ENCODE peak calls at places on chromosomes 6 and 20, in six cellular contexts. M is fibroblast of lung; W is PC-9; C is CD8-positive, alpha-beta T cell; D is A549; X is SK-N-SH. R is an unnamed sample.

GRCh38 chr20:1264727-1265126 is 1.4 kb upstream of the SNPH start:
- DNase-seq in M (no peak), W (no peak), C (no peak), D (no peak), X (no peak), R (no peak)

GRCh38 chr6:570812-571211 is 86.1 kb downstream of the HUS1B start:
- DNase-seq in M (no peak), W (no peak), C (no peak), D (no peak), X (no peak), R (no peak)

GRCh38 chr6:147204843-147205311 is 660 bp downstream of the STXBP5 start:
- DNase-seq in M (no peak), W (peak), C (no peak), D (no peak), X (no peak), R (no peak)

GRCh38 chr6:30490031-30490876 is 945 bp downstream of the HLA-E start:
- DNase-seq in M (peak), W (peak), C (peak), D (no peak), X (peak), R (peak)

GRCh38 chr6:1393641-1394283 is 4.4 kb downstream of the FOXF2 start:
- DNase-seq in M (no peak), W (no peak), C (no peak), D (no peak), X (no peak), R (no peak)

GRCh38 chr6:35731414-35731735 is 5.5 kb upstream of the ARMC12 start:
- DNase-seq in M (peak), W (no peak), C (peak), D (peak), X (peak), R (peak)

GRCh38 chr20:20321917-20322316 is 46.0 kb upstream of the INSM1 start:
- DNase-seq in M (no peak), W (no peak), C (no peak), D (no peak), X (no peak), R (no peak)

GRCh38 chr6:20763311-20763710 is 229.1 kb downstream of the CDKAL1 start:
- DNase-seq in M (no peak), W (no peak), C (no peak), D (no peak), X (no peak), R (no peak)

GRCh38 chr20:57118107-57118769 is 148.2 kb downstream of the BMP7 start:
- DNase-seq in M (no peak), W (no peak), C (no peak), D (no peak), X (no peak), R (no peak)

GRCh38 chr6:18441253-18441979 is 54.3 kb downstream of the RNF144B start:
- DNase-seq in M (no peak), W (no peak), C (no peak), D (no peak), X (no peak), R (no peak)

GRCh38 chr6:70547313-70547712 is 19.4 kb upstream of the SDHAF4 start:
- DNase-seq in M (peak), W (no peak), C (no peak), D (no peak), X (peak), R (no peak)

GRCh38 chr20:40493071-40493470 is 196.0 kb downstream of the MAFB start:
- DNase-seq in M (peak), W (peak), C (no peak), D (no peak), X (no peak), R (no peak)

GRCh38 chr20:19735446-19735845 is 22.6 kb upstream of the RIN2 start:
- DNase-seq in M (peak), W (peak), C (no peak), D (peak), X (peak), R (no peak)

GRCh38 chr6:124028117-124028516 is 224.5 kb downstream of the NKAIN2 start:
- DNase-seq in M (no peak), W (no peak), C (no peak), D (no peak), X (no peak), R (no peak)

GRCh38 chr6:15970517-15970916 is 158.4 kb upstream of the MYLIP start:
- DNase-seq in M (no peak), W (no peak), C (no peak), D (no peak), X (no peak), R (no peak)

GRCh38 chr6:10759312-10759839 is 11.8 kb downstream of the TMEM14B start:
- DNase-seq in M (peak), W (peak), C (no peak), D (peak), X (peak), R (no peak)

GRCh38 chr20:21225215-21225947 is 77.8 kb upstream of the XRN2 start:
- DNase-seq in M (no peak), W (no peak), C (no peak), D (no peak), X (no peak), R (no peak)

GRCh38 chr20:37406010-37406998 is 60.4 kb downstream of the SRC start:
- DNase-seq in M (peak), W (no peak), C (no peak), D (peak), X (peak), R (peak)

GRCh38 chr6:4635666-4636065 is 140.5 kb upstream of the CDYL start:
- DNase-seq in M (no peak), W (no peak), C (no peak), D (no peak), X (no peak), R (no peak)

GRCh38 chr6:88728756-88729155 is 234.7 kb downstream of the RNGTT start:
- DNase-seq in M (no peak), W (no peak), C (no peak), D (no peak), X (no peak), R (no peak)

GRCh38 chr6:158043586-158044524 is 62.2 kb downstream of the SYNJ2 start:
- DNase-seq in M (no peak), W (no peak), C (no peak), D (no peak), X (no peak), R (no peak)

GRCh38 chr6:31270788-31271640 is 878 bp downstream of the HLA-C start:
- DNase-seq in M (peak), W (no peak), C (peak), D (no peak), X (peak), R (no peak)

GRCh38 chr6:149903938-149904611 is 6.2 kb upstream of the RAET1E start:
- DNase-seq in M (no peak), W (no peak), C (no peak), D (no peak), X (no peak), R (no peak)

GRCh38 chr6:111274593-111275217 is 187.4 kb downstream of the SLC16A10 start:
- DNase-seq in M (no peak), W (no peak), C (no peak), D (no peak), X (no peak), R (no peak)

GRCh38 chr6:7471171-7471570 is 70.3 kb upstream of the DSP start:
- DNase-seq in M (no peak), W (no peak), C (no peak), D (no peak), X (no peak), R (no peak)

GRCh38 chr20:8535403-8536003 is 403.4 kb downstream of the PLCB1 start:
- DNase-seq in M (no peak), W (no peak), C (no peak), D (peak), X (peak), R (no peak)

GRCh38 chr6:39905640-39905975 is 28.7 kb downstream of the MOCS1 start:
- DNase-seq in M (no peak), W (no peak), C (no peak), D (no peak), X (no peak), R (no peak)
- TF ChIP-seq CTCF in M (no peak), W (no peak), C (no peak), D (no peak), X (no peak), R (no peak)

GRCh38 chr20:51460569-51461265 is 81.8 kb downstream of the NFATC2 start:
- DNase-seq in M (no peak), W (no peak), C (no peak), D (no peak), X (no peak), R (no peak)
- TF ChIP-seq CTCF in M (no peak), W (no peak), C (no peak), D (no peak), X (no peak), R (no peak)

GRCh38 chr20:10110151-10110550 is 75.4 kb downstream of the ANKEF1 start:
- DNase-seq in M (peak), W (no peak), C (no peak), D (no peak), X (no peak), R (no peak)

GRCh38 chr20:10113746-10114145 is 79.0 kb downstream of the ANKEF1 start:
- DNase-seq in M (peak), W (no peak), C (no peak), D (no peak), X (no peak), R (no peak)

GRCh38 chr20:10109621-10110020 is 74.8 kb downstream of the ANKEF1 start:
- DNase-seq in M (no peak), W (no peak), C (no peak), D (no peak), X (no peak), R (no peak)

GRCh38 chr20:10114598-10114997 is 79.8 kb downstream of the ANKEF1 start:
- DNase-seq in M (no peak), W (no peak), C (no peak), D (no peak), X (no peak), R (no peak)

GRCh38 chr20:10111144-10111771 is 76.5 kb downstream of the ANKEF1 start:
- DNase-seq in M (no peak), W (no peak), C (no peak), D (no peak), X (no peak), R (no peak)
- TF ChIP-seq CTCF in M (no peak), W (no peak), C (no peak), D (no peak), X (no peak), R (no peak)

GRCh38 chr6:79426625-79427278 is 110.5 kb downstream of the LCA5 start:
- DNase-seq in M (no peak), W (no peak), C (no peak), D (no peak), X (no peak), R (no peak)

GRCh38 chr6:79432726-79433125 is 104.5 kb downstream of the LCA5 start:
- DNase-seq in M (peak), W (no peak), C (no peak), D (no peak), X (no peak), R (no peak)

GRCh38 chr6:79430913-79431312 is 106.3 kb downstream of the LCA5 start:
- DNase-seq in M (no peak), W (no peak), C (no peak), D (no peak), X (no peak), R (no peak)

GRCh38 chr6:79427721-79428120 is 109.5 kb downstream of the LCA5 start:
- DNase-seq in M (no peak), W (no peak), C (no peak), D (no peak), X (no peak), R (no peak)

DNA sequence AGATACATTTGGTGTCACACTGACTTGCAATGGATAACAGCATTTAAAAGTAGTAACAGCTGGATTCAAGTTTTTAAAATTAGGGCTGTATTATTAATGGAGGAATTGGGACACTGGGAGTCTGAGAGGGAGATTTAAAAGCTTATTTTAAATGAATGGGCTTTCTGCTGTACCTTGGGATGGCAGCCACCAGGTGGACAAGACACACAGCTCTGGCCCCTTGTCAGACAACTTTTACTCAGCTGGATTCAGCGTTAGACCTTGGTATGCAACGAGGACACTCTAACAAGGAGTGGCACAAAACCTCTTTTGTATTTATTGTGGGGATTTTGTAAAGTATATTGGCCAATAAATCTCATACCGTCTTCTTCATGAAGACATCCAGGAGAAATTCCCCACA is 105.8 kb downstream of the LCA5 start:
- DNase-seq in M (no peak), W (no peak), C (no peak), D (peak), X (no peak), R (no peak)
- TF ChIP-seq CTCF in M (no peak), W (no peak), C (no peak), D (no peak), X (peak), R (peak)

GRCh38 chr6:40918035-40918651 is 120.9 kb downstream of the UNC5CL start:
- DNase-seq in M (no peak), W (no peak), C (no peak), D (no peak), X (no peak), R (no peak)
- TF ChIP-seq CTCF in M (no peak), W (no peak), C (no peak), D (no peak), X (no peak), R (no peak)

GRCh38 chr6:53293691-53294090 is 55.1 kb downstream of the ELOVL5 start:
- DNase-seq in M (no peak), W (peak), C (no peak), D (no peak), X (no peak), R (no peak)

GRCh38 chr6:53297004-53297403 is 51.7 kb downstream of the ELOVL5 start:
- DNase-seq in M (no peak), W (no peak), C (no peak), D (no peak), X (no peak), R (no peak)

GRCh38 chr6:53295176-53295575 is 53.6 kb downstream of the ELOVL5 start:
- DNase-seq in M (no peak), W (no peak), C (no peak), D (no peak), X (no peak), R (no peak)

GRCh38 chr6:53294611-53295010 is 54.1 kb downstream of the ELOVL5 start:
- DNase-seq in M (no peak), W (no peak), C (no peak), D (no peak), X (no peak), R (no peak)

GRCh38 chr6:53294095-53294494 is 54.7 kb downstream of the ELOVL5 start:
- DNase-seq in M (no peak), W (no peak), C (no peak), D (no peak), X (peak), R (no peak)
- TF ChIP-seq CTCF in M (peak), W (peak), C (peak), D (peak), X (peak), R (peak)

R was measured in mesothelial cell of epicardium.